ENCODE peak calls at places on chromosome 17, in six cellular contexts. Y is OCI-LY7, U is mesendoderm, E is IMR-90, G is left ventricle myocardium inferior, R is adrenal gland. B is an unnamed sample.

GRCh38 chr17:29717817-29718216 is 95.1 kb upstream of the CORO6 start:
- DNase-seq in Y (no peak), R (no peak), G (no peak), U (no peak), E (no peak), B (no peak)

GRCh38 chr17:20920813-20921199 is 122.0 kb downstream of the USP22 start:
- DNase-seq in U (peak; percentile 88), E (peak; percentile 53), Y (no peak), R (no peak), G (no peak), B (no peak)

GRCh38 chr17:54941285-54941684 is 27.2 kb downstream of the COX11 start:
- DNase-seq in G (no peak), U (no peak), Y (no peak), R (no peak), E (no peak), B (no peak)

GRCh38 chr17:48486557-48486956 is 44.3 kb downstream of the HOXB1 start:
- DNase-seq in U (peak; percentile 51), G (no peak), R (no peak), Y (no peak), E (peak; percentile 100), B (no peak)

GRCh38 chr17:71260366-71260765 is 860.5 kb upstream of the SOX9 start:
- DNase-seq in G (no peak), R (no peak), Y (no peak), E (peak; percentile 51), U (no peak), B (no peak)

GRCh38 chr17:13562271-13562800 is 39.4 kb downstream of the HS3ST3A1 start:
- DNase-seq in U (no peak), E (peak; percentile 97), G (no peak), R (peak; percentile 73), Y (no peak), B (no peak)

GRCh38 chr17:29140631-29141483 is 39.3 kb downstream of the MYO18A start:
- DNase-seq in E (peak; percentile 32), R (no peak), G (no peak), U (no peak), Y (peak; percentile 69), B (peak; percentile 67)

GRCh38 chr17:47223460-47223859 is 14.3 kb downstream of the MYL4 start:
- DNase-seq in U (no peak), Y (no peak), E (no peak), R (no peak), G (no peak), B (no peak)

GRCh38 chr17:66976781-66977201 is 12.3 kb downstream of the CACNG4 start:
- DNase-seq in G (peak; percentile 21), Y (no peak), E (no peak), R (peak; percentile 71), U (no peak), B (no peak)

DNA sequence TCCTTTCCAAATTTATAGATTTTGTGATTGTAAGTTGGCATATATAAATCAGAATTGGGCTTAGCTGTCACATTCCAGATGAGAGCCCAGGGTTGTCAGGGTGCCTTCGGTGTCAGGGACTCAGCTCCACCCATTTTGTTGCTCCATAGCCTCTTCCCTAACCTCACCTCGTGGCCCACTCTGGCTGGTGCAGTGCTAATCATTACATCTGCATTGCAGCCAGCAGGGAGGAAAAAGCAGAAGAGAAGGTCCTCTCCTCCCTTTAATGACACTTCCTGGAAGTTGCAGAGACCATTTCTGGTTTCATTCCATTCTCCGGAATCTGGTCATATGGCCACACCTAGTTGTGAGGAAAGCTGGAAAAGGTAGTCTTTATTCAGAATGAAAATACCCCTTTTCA is 113.3 kb downstream of the CCT6B start:
- DNase-seq in R (no peak), U (no peak), E (no peak), Y (no peak), G (no peak), B (no peak)
- H3K27ac ChIP-seq in R (no peak overlapping the region), U (no peak overlapping the region), E (no peak overlapping the region), Y (no peak overlapping the region), G (no peak overlapping the region), B (no peak overlapping the region)

GRCh38 chr17:41284546-41284945 is 9.0 kb downstream of the KRTAP9-7 start:
- DNase-seq in U (no peak), E (no peak), Y (no peak), G (no peak), R (no peak), B (no peak)

GRCh38 chr17:41278176-41278955 is 2.9 kb downstream of the KRTAP9-7 start:
- DNase-seq in Y (no peak), E (no peak), G (no peak), U (no peak), R (no peak), B (no peak)

GRCh38 chr17:41287050-41287449 is 11.6 kb downstream of the KRTAP9-7 start:
- DNase-seq in E (no peak), Y (no peak), R (no peak), U (no peak), G (no peak), B (no peak)

GRCh38 chr17:41284043-41284442 is 8.5 kb downstream of the KRTAP9-7 start:
- DNase-seq in U (peak; percentile 16), G (no peak), E (peak; percentile 41), R (no peak), Y (no peak), B (no peak)
- H3K27ac ChIP-seq in U (no peak overlapping the region), G (no peak overlapping the region), E (peak overlapping the region; percentile 15), R (no peak overlapping the region), Y (no peak overlapping the region), B (no peak overlapping the region)

GRCh38 chr17:1557355-1558095 is 5.1 kb downstream of the PITPNA start:
- DNase-seq in U (no peak), Y (no peak), G (no peak), R (no peak), E (peak; percentile 37), B (no peak)
- H3K27ac ChIP-seq in U (no peak overlapping the region), Y (no peak overlapping the region), G (no peak overlapping the region), R (no peak overlapping the region), E (no peak overlapping the region), B (no peak overlapping the region)

GRCh38 chr17:37483311-37484039 is 6.2 kb upstream of the DUSP14 start:
- DNase-seq in R (peak; percentile 52), E (peak; percentile 98), U (peak; percentile 65), Y (peak; percentile 11), G (no peak), B (no peak)
- H3K27ac ChIP-seq in R (no peak overlapping the region), E (peak overlapping the region; percentile 67), U (no peak overlapping the region), Y (no peak overlapping the region), G (no peak overlapping the region), B (no peak overlapping the region)

GRCh38 chr17:50635720-50636144 is 1.1 kb downstream of the ABCC3 start:
- DNase-seq in R (no peak), E (no peak), U (no peak), Y (no peak), G (no peak), B (no peak)
- H3K27ac ChIP-seq in R (peak overlapping the region; percentile 19), E (no peak overlapping the region), U (no peak overlapping the region), Y (no peak overlapping the region), G (no peak overlapping the region), B (no peak overlapping the region)